ENCODE peak calls at places on chromosomes 11 and 22, in four cellular contexts. X, A, D and R are unnamed samples. For H3K9me1, the result is how much of the 10 kb centered on the place peaks cover.

GRCh38 chr22:47174096-47174495 is 411.6 kb downstream of the TBC1D22A start:
- DNase-seq in X (no peak), A (no peak), D (no peak), R (no peak)

GRCh38 chr11:120057595-120058581 is 80.0 kb downstream of the TRIM29 start:
- DNase-seq in X (no peak), A (no peak), D (no peak), R (peak)

GRCh38 chr22:49244466-49245420 is 582.9 kb downstream of the BRD1 start:
- DNase-seq in X (no peak), A (no peak), D (no peak), R (no peak)

GRCh38 chr22:42368379-42369249 is 63.6 kb downstream of the NFAM1 start:
- DNase-seq in X (no peak), A (no peak), D (peak), R (no peak)

GRCh38 chr22:35842954-35843353 is 125.3 kb downstream of the APOL5 start:
- DNase-seq in X (peak), A (peak), D (peak), R (no peak)

GRCh38 chr22:36085476-36086169 is 57.0 kb upstream of the RBFOX2 start:
- DNase-seq in X (no peak), A (no peak), D (no peak), R (no peak)

GRCh38 chr22:50034126-50035081 is 21.8 kb upstream of the IL17REL start:
- DNase-seq in X (no peak), A (no peak), D (no peak), R (no peak)

GRCh38 chr11:95790933-95791247 is 592 bp downstream of the CEP57 start:
- DNase-seq in X (peak), A (peak), D (peak), R (no peak)

GRCh38 chr11:95068549-95068948 is 1.8 kb downstream of the SRSF8 start:
- DNase-seq in X (peak), A (peak), D (peak), R (no peak)

GRCh38 chr11:24496728-24497396 is at the start of gene LUZP2:
- DNase-seq in X (peak), A (peak), D (no peak), R (no peak)

GRCh38 chr22:26599505-26599904 is 9.6 kb upstream of the TPST2 start:
- DNase-seq in X (no peak), A (no peak), D (no peak), R (no peak)

GRCh38 chr22:41052661-41053490 is 39.5 kb upstream of the EP300 start:
- DNase-seq in X (peak), A (no peak), D (no peak), R (no peak)

GRCh38 chr22:37681001-37681424 is 5.1 kb upstream of the NOL12 start:
- DNase-seq in X (peak), A (no peak), D (no peak), R (no peak)

GRCh38 chr11:10461276-10461790 is 6.3 kb downstream of the AMPD3 start:
- DNase-seq in X (no peak), A (no peak), D (no peak), R (no peak)

GRCh38 chr22:50169774-50170341 is 673 bp upstream of the PANX2 start:
- DNase-seq in X (no peak), A (no peak), D (peak), R (no peak)

GRCh38 chr22:49577168-49578060 is 250.3 kb downstream of the BRD1 start:
- DNase-seq in X (no peak), A (no peak), D (no peak), R (no peak)

GRCh38 chr11:16337421-16338213 is 18.7 kb downstream of the SOX6 start:
- DNase-seq in X (no peak), A (no peak), D (peak), R (no peak)

GRCh38 chr11:68439355-68440065 is 21.0 kb upstream of the PPP6R3 start:
- DNase-seq in X (no peak), A (no peak), D (peak), R (no peak)

GRCh38 chr11:58768137-58768536 is 36.4 kb upstream of the GLYAT start:
- DNase-seq in X (no peak), A (no peak), D (no peak), R (no peak)

GRCh38 chr11:118002010-118002540 is 15.9 kb downstream of the IL10RA start:
- DNase-seq in X (no peak), A (no peak), D (peak), R (no peak)

GRCh38 chr11:67504023-67504949 is 877 bp downstream of the PITPNM1 start:
- DNase-seq in X (no peak), A (peak), D (peak), R (no peak)

GRCh38 chr22:47122441-47123000 is 360.1 kb downstream of the TBC1D22A start:
- DNase-seq in X (no peak), A (no peak), D (no peak), R (no peak)

GRCh38 chr22:38440747-38441350 is 14.2 kb downstream of the KCNJ4 start:
- DNase-seq in X (no peak), A (no peak), D (no peak), R (no peak)

GRCh38 chr11:36361901-36362391 is 65.9 kb downstream of the PRR5L start:
- DNase-seq in X (peak), A (no peak), D (no peak), R (peak)

GRCh38 chr22:43182118-43182517 is 4.8 kb downstream of the TTLL12 start:
- DNase-seq in X (no peak), A (no peak), D (no peak), R (no peak)

GRCh38 chr11:78195917-78196545 is 7.3 kb downstream of the USP35 start:
- DNase-seq in X (no peak), A (no peak), D (no peak), R (no peak)

GRCh38 chr22:38935023-38935422 is 22.4 kb upstream of the APOBEC3A start:
- DNase-seq in X (no peak), A (no peak), D (no peak), R (no peak)

GRCh38 chr11:10349281-10349665 is 44.4 kb downstream of the ADM start:
- DNase-seq in X (no peak), A (no peak), D (no peak), R (no peak)

GRCh38 chr11:92071660-92072059 is 153.0 kb upstream of the FAT3 start:
- DNase-seq in X (no peak), A (no peak), D (no peak), R (no peak)

GRCh38 chr11:3808846-3809623 is 675 bp downstream of the PGAP2 start:
- DNase-seq in X (peak), A (peak), D (peak), R (no peak)

GRCh38 chr11:75249704-75250103 is 9.1 kb downstream of the TPBGL start:
- DNase-seq in X (no peak), A (no peak), D (no peak), R (no peak)

GRCh38 chr22:49212002-49212401 is 615.7 kb downstream of the BRD1 start:
- DNase-seq in X (no peak), A (no peak), D (no peak), R (no peak)

GRCh38 chr22:50150161-50151129 is 20.1 kb upstream of the PANX2 start:
- DNase-seq in X (peak), A (no peak), D (peak), R (no peak)

GRCh38 chr22:36737776-36738175 is 34.2 kb upstream of the CACNG2 start:
- DNase-seq in X (no peak), A (no peak), D (no peak), R (no peak)

GRCh38 chr11:130202009-130202817 is 42.6 kb downstream of the ST14 start:
- DNase-seq in X (no peak), A (no peak), D (no peak), R (no peak)

GRCh38 chr22:37627545-37627944 is 11.9 kb upstream of the SH3BP1 start:
- DNase-seq in X (no peak), A (no peak), D (no peak), R (no peak)

GRCh38 chr11:73359930-73360742 is 16.1 kb upstream of the RELT start:
- DNase-seq in X (peak), A (peak), D (peak), R (no peak)

GRCh38 chr11:8917157-8917820 is 6.3 kb downstream of the AKIP1 start:
- DNase-seq in X (peak), A (peak), D (no peak), R (no peak)

GRCh38 chr11:28346721-28347120 is 238.5 kb downstream of the METTL15 start:
- DNase-seq in X (no peak), A (no peak), D (no peak), R (no peak)

GRCh38 chr11:28353991-28354390 is 245.8 kb downstream of the METTL15 start:
- DNase-seq in X (no peak), A (no peak), D (no peak), R (no peak)

GRCh38 chr11:28347351-28347750 is 239.2 kb downstream of the METTL15 start:
- DNase-seq in X (no peak), A (no peak), D (no peak), R (no peak)

GRCh38 chr11:28346209-28346608 is 238.0 kb downstream of the METTL15 start:
- DNase-seq in X (no peak), A (no peak), D (no peak), R (no peak)

DNA sequence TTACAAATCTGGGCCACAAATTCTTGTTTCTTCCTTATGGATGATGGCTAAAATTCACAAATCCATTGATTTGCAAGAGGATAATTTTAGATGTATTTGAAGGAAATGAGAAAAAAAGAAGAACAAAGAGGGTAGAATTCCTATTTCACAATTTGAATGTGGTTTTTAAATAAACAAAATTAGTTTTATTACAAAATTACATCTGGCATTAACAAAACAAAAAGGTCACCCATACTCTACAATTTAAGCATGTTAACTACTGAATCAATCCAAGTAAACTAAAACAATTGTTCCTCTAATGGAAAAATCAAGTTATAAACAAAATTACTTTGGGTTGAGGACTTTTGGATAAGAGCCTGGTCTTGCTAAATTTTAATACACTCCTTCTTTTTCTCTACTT is 242.0 kb downstream of the METTL15 start:
- DNase-seq in X (no peak), A (no peak), D (no peak), R (no peak)
- H3K9me1 ChIP-seq in X (under half), A (under half), D (under half), R (under half)

DNA sequence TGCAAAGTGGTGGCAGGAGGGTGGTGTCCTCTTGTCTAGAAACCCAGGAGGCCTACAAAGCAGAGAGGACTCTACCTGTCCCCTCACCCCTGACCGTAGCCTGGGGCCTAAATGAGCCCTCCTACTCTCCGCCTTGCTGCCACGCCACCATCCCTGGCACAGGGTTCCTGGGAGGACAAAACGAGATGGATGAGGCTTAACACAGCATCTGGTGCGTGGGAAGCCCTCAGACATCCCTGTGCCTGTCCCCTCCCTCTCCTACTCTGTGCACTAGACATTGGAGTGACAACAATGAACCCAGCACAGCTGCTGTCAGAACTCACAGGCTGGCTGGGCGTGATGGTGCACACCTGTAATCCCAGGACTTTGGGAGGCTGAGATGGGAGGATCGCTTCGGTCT is 36.4 kb upstream of the DKK3 start:
- DNase-seq in X (no peak), A (no peak), D (no peak), R (no peak)
- H3K9ac ChIP-seq in X (peak), A (peak), D (no peak), R (peak)

DNA sequence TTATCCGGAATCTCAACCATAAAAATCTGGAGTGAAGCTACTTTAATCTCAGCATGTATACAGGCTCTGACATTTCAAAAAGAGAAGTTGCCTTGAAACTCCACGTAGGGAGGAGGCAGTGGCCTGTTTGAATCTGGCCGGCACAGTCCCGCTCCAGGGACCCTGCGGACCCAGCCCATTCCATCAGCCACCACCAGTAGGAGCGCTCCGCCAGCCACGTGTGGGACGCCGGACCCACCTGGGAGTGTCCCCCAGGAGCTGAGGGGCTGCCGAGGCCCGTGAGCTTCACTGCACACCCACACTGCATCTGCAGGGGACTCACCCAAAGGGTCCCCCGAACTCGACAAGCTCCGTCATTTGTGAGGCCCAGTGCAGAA is 1.8 kb upstream of the SYT8 start:
- DNase-seq in X (no peak), A (no peak), D (no peak), R (no peak)
- H3K4me2 ChIP-seq in X (no peak), A (no peak), D (no peak), R (no peak)

GRCh38 chr11:60870276-60870675 is 2.9 kb downstream of the ZP1 start:
- DNase-seq in X (no peak), A (no peak), D (peak), R (no peak)
- H3K9me1 ChIP-seq in X (under half), A (under half), D (under half), R (under half)

DNA sequence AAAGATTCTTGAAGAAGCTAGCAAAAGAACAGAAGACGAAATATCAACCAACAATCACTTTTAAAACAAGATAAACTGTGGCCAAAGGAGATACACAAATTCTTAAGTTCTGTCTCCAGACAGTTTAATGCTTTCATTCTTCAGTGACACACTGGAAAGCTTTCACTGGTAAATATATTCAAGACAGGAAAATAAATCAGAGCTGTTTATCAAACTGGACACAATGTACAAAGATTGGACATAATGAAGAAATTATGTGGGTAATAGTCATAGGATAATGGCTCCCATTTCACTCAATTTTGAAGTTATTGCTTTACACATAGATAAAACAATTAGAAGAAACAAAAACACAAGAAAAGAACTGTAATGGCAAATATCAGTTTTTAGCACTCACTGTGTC is 38.4 kb upstream of the NOX4 start:
- DNase-seq in X (no peak), A (no peak), D (no peak), R (no peak)
- H3K9ac ChIP-seq in X (no peak), A (no peak), D (no peak), R (no peak)

DNA sequence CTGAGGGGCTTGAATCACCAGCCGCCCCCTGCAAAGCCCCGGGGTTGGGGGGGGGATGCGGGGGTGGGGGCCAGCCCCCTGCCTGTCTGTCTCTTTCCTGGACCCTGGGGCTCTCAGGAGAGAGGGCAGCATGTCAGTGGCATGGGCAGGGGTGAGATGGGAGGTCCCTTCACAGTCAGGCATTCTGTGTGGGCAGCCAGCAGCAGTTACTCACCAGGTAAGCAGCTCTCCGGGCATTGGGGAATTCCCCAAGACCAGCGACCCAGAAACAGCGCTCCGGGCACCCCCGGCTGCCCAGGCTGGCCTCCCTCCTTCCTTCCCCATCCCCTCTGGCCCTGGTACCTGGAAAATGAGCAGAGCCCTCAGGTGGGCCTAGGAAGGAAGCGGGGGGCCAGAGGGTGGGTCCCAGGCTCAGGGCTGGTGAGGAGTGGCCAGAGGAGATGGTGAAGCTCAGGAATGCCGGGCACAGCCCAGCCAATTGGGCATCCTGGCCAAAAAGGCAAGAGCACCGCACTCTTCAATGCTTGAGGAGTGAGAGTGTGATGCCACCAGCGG is 4.2 kb upstream of the LIF start:
- DNase-seq in X (peak), A (no peak), D (no peak), R (no peak)
- H3K4me2 ChIP-seq in X (no peak), A (no peak), D (no peak), R (peak)

GRCh38 chr22:24066872-24067271 is 55.8 kb downstream of the CABIN1 start:
- DNase-seq in X (no peak), A (no peak), D (no peak), R (no peak)
- H3K9me1 ChIP-seq in X (under half), A (under half), D (under half), R (under half)

GRCh38 chr11:86996953-86997570 is 40.7 kb upstream of the TMEM135 start:
- DNase-seq in X (no peak), A (no peak), D (peak), R (no peak)

GRCh38 chr11:86999859-87000753 is 37.6 kb upstream of the TMEM135 start:
- DNase-seq in X (peak), A (peak), D (peak), R (no peak)

GRCh38 chr11:87002918-87003317 is 34.8 kb upstream of the TMEM135 start:
- DNase-seq in X (no peak), A (no peak), D (no peak), R (no peak)

GRCh38 chr11:86999388-86999787 is 38.3 kb upstream of the TMEM135 start:
- DNase-seq in X (no peak), A (no peak), D (no peak), R (no peak)
- H3K9ac ChIP-seq in X (no peak), A (no peak), D (peak), R (no peak)

GRCh38 chr11:13140028-13140870 is 131.1 kb downstream of the RASSF10 start:
- DNase-seq in X (peak), A (no peak), D (no peak), R (no peak)

GRCh38 chr11:13145461-13145860 is 132.1 kb upstream of the BMAL1 start:
- DNase-seq in X (no peak), A (no peak), D (no peak), R (no peak)

GRCh38 chr11:13140873-13141655 is 131.9 kb downstream of the RASSF10 start:
- DNase-seq in X (peak), A (no peak), D (no peak), R (no peak)

GRCh38 chr11:13141731-13142724 is 132.9 kb downstream of the RASSF10 start:
- DNase-seq in X (no peak), A (no peak), D (no peak), R (no peak)

GRCh38 chr11:13143486-13144297 is 133.9 kb upstream of the BMAL1 start:
- DNase-seq in X (no peak), A (peak), D (no peak), R (no peak)
- H3K4me2 ChIP-seq in X (no peak), A (no peak), D (no peak), R (no peak)